ENCODE peak calls at places on chromosome 9, in nine cellular contexts. Z, X, B, M, Y, R, O, E and F are unnamed samples.

GRCh38 chr9:95808001-95808400 is 67.5 kb upstream of the ERCC6L2 start:
- DNase-seq in B (no peak), M (no peak), O (peak), E (no peak), Z (no peak), R (no peak), Y (peak), X (no peak), F (no peak)

GRCh38 chr9:126558051-126558665 is 55.6 kb upstream of the LMX1B start:
- DNase-seq in R (no peak), Y (peak), X (peak), M (peak), Z (no peak), O (peak), B (peak), E (peak), F (no peak)

GRCh38 chr9:35996358-35996970 is 38.5 kb upstream of the OR2S2 start:
- DNase-seq in B (peak), Z (no peak), O (peak), E (no peak), X (no peak), R (no peak), M (peak), Y (no peak), F (no peak)

GRCh38 chr9:124784503-124784902 is 7.6 kb downstream of the OLFML2A start:
- DNase-seq in O (peak), E (no peak), M (no peak), R (no peak), X (peak), Y (peak), B (no peak), Z (no peak), F (peak)

GRCh38 chr9:113464672-113465271 is 1.2 kb downstream of the RGS3 start:
- DNase-seq in M (no peak), E (no peak), X (peak), Y (no peak), B (no peak), Z (no peak), O (no peak), R (no peak), F (no peak)

GRCh38 chr9:118578467-118578866 is 790.8 kb downstream of the BRINP1 start:
- DNase-seq in Y (peak), R (no peak), X (no peak), O (peak), E (no peak), M (no peak), B (no peak), Z (no peak), F (peak)

GRCh38 chr9:122900791-122901190 is 4.4 kb downstream of the RC3H2 start:
- DNase-seq in O (peak), X (no peak), R (no peak), Y (peak), E (no peak), Z (no peak), B (no peak), M (no peak), F (no peak)

GRCh38 chr9:33125871-33126822 is 41.0 kb downstream of the B4GALT1 start:
- DNase-seq in Z (no peak), X (no peak), E (no peak), R (no peak), M (peak), Y (no peak), O (no peak), B (no peak), F (no peak)

GRCh38 chr9:137168907-137169763 is 716 bp downstream of the LRRC26 start:
- DNase-seq in Y (no peak), B (peak), R (peak), E (no peak), M (no peak), Z (no peak), X (no peak), O (peak), F (no peak)

GRCh38 chr9:119868694-119869093 is 499.5 kb upstream of the BRINP1 start:
- DNase-seq in M (no peak), Z (no peak), R (peak), O (no peak), B (no peak), X (no peak), E (no peak), Y (no peak), F (no peak)

GRCh38 chr9:37061763-37062162 is 27.7 kb upstream of the PAX5 start:
- DNase-seq in M (no peak), E (no peak), X (no peak), Y (no peak), R (no peak), O (peak), B (no peak), Z (no peak), F (no peak)

GRCh38 chr9:93464876-93465275 is 11.5 kb upstream of the FAM120AOS start:
- DNase-seq in O (no peak), B (no peak), X (no peak), M (no peak), E (no peak), R (no peak), Z (no peak), Y (no peak), F (no peak)

GRCh38 chr9:89926167-89926566 is 321.4 kb downstream of the GADD45G start:
- DNase-seq in E (no peak), R (no peak), B (no peak), Y (no peak), Z (no peak), M (no peak), O (no peak), X (no peak), F (no peak)

GRCh38 chr9:126297656-126298318 is 28.8 kb upstream of the MVB12B start:
- DNase-seq in X (no peak), E (peak), Y (no peak), O (no peak), R (no peak), Z (no peak), B (no peak), M (no peak), F (no peak)

GRCh38 chr9:130862217-130862616 is 27.2 kb downstream of the ABL1 start:
- DNase-seq in Z (no peak), R (no peak), O (no peak), E (no peak), Y (no peak), B (no peak), M (no peak), X (no peak), F (no peak)

GRCh38 chr9:78133751-78134150 is 102.1 kb upstream of the CEP78 start:
- DNase-seq in Y (no peak), Z (no peak), X (no peak), M (no peak), E (no peak), O (no peak), B (no peak), R (no peak), F (no peak)

GRCh38 chr9:36158122-36158521 is 11.1 kb upstream of the CCIN start:
- DNase-seq in Y (peak), M (no peak), O (no peak), R (no peak), Z (no peak), X (no peak), B (no peak), E (no peak), F (no peak)

GRCh38 chr9:2859776-2860379 is 16.0 kb upstream of the PUM3 start:
- DNase-seq in B (peak), Z (no peak), E (peak), O (peak), Y (peak), M (peak), X (peak), R (peak), F (no peak)

GRCh38 chr9:23324511-23324910 is 501.5 kb downstream of the ELAVL2 start:
- DNase-seq in R (no peak), O (no peak), Y (no peak), E (no peak), M (no peak), X (no peak), B (no peak), Z (no peak), F (no peak)

GRCh38 chr9:72931437-72931836 is 21.4 kb downstream of the ALDH1A1 start:
- DNase-seq in X (no peak), M (no peak), O (no peak), E (no peak), Z (no peak), Y (no peak), R (no peak), B (no peak), F (no peak)

GRCh38 chr9:134226221-134226930 is 62.0 kb upstream of the RNU6ATAC start:
- DNase-seq in O (no peak), M (peak), R (no peak), Z (no peak), E (no peak), X (no peak), Y (peak), B (no peak), F (no peak)

GRCh38 chr9:36161187-36161586 is 8.0 kb upstream of the CCIN start:
- DNase-seq in B (no peak), O (no peak), R (no peak), Z (no peak), M (no peak), E (no peak), X (no peak), Y (no peak), F (no peak)

GRCh38 chr9:5509573-5509972 is 758 bp upstream of the PDCD1LG2 start:
- DNase-seq in M (no peak), O (peak), X (no peak), E (no peak), R (no peak), B (peak), Z (peak), Y (peak), F (peak)

GRCh38 chr9:31210982-31211570 is 1173.4 kb upstream of the ACO1 start:
- DNase-seq in O (no peak), E (no peak), Y (no peak), X (no peak), R (no peak), M (no peak), Z (no peak), B (no peak), F (no peak)